ENCODE peak calls at places on chromosomes 1 and 21, in seven cellular contexts. V is neural crest cell, T is AG09309, Y is RWPE1, K is HCT116, C is colonic mucosa, L is uterus. O is an unnamed sample.
A peak's percentile ranks its signal among the peaks of the same experiment; 100 is the strongest.

GRCh38 chr1:243712890-243713425 is 137.1 kb downstream of the AKT3 start:
- DNase-seq in L (no peak), V (no peak), Y (no peak), C (no peak), K (peak; percentile 19), T (no peak), O (no peak)

GRCh38 chr1:216140650-216141547 is 282.3 kb downstream of the USH2A start:
- DNase-seq in L (no peak), K (no peak), C (no peak), T (no peak), V (no peak), Y (no peak), O (no peak)

GRCh38 chr1:201309420-201309819 is 26.1 kb downstream of the PKP1 start:
- DNase-seq in C (peak; percentile 84), V (peak; percentile 21), K (peak; percentile 39), L (peak; percentile 60), Y (peak; percentile 83), T (no peak), O (no peak)

GRCh38 chr1:14875781-14876564 is 277.5 kb downstream of the KAZN start:
- DNase-seq in L (no peak), V (no peak), T (no peak), Y (no peak), K (no peak), C (no peak), O (no peak)

GRCh38 chr1:46128336-46128735 is 4.1 kb downstream of the PIK3R3 start:
- DNase-seq in L (no peak), Y (peak; percentile 41), C (no peak), V (no peak), T (no peak), K (no peak), O (no peak)

GRCh38 chr1:21338568-21339401 is 48.5 kb upstream of the ECE1 start:
- DNase-seq in V (no peak), C (peak; percentile 71), K (no peak), Y (no peak), T (no peak), L (peak; percentile 92), O (peak; percentile 48)

GRCh38 chr1:221961532-221962292 is 219.8 kb upstream of the DUSP10 start:
- DNase-seq in Y (peak; percentile 31), C (no peak), T (no peak), L (no peak), V (no peak), K (peak; percentile 44), O (no peak)

GRCh38 chr1:156584813-156585212 is 5.3 kb downstream of the TTC24 start:
- DNase-seq in Y (no peak), C (no peak), V (no peak), K (no peak), L (no peak), T (no peak), O (peak; percentile 36)

GRCh38 chr1:181189691-181190361 is 101.3 kb downstream of the IER5 start:
- DNase-seq in Y (peak; percentile 85), V (peak; percentile 88), L (peak; percentile 24), K (peak; percentile 19), C (peak; percentile 47), T (no peak), O (peak; percentile 86)

GRCh38 chr1:245074232-245074747 is 80.5 kb upstream of the KIF26B start:
- DNase-seq in L (peak; percentile 28), Y (peak; percentile 19), K (no peak), V (no peak), T (no peak), C (no peak), O (no peak)

GRCh38 chr1:98203461-98203860 is 282.6 kb upstream of the DPYD start:
- DNase-seq in L (no peak), Y (no peak), T (no peak), C (no peak), K (no peak), V (no peak), O (no peak)

GRCh38 chr1:155083865-155084721 is 5.5 kb downstream of the EFNA3 start:
- DNase-seq in V (no peak), L (peak; percentile 66), C (peak; percentile 89), T (no peak), Y (no peak), K (no peak), O (no peak)

GRCh38 chr1:12601690-12602632 is 16.0 kb downstream of the DHRS3 start:
- DNase-seq in T (peak; percentile 62), Y (peak; percentile 65), C (peak; percentile 32), L (no peak), V (no peak), K (peak; percentile 56), O (no peak)

GRCh38 chr1:21814241-21814918 is 2.3 kb downstream of the LDLRAD2 start:
- DNase-seq in Y (no peak), L (no peak), T (no peak), K (no peak), V (peak; percentile 60), C (no peak), O (peak; percentile 60)

GRCh38 chr1:163410073-163410522 is 88.3 kb downstream of the NUF2 start:
- DNase-seq in V (peak; percentile 67), L (peak; percentile 63), T (peak; percentile 11), K (peak; percentile 48), Y (peak; percentile 12), C (peak; percentile 60), O (peak; percentile 55)

GRCh38 chr21:41369105-41369914 is 7.5 kb downstream of the MX2 start:
- DNase-seq in K (no peak), Y (no peak), T (no peak), L (no peak), C (no peak), V (peak; percentile 14), O (no peak)
- TF ChIP-seq CTCF in K (no peak), Y (no peak), T (no peak), L (no peak), C (no peak), V (peak; percentile 23), O (peak; percentile 35)

GRCh38 chr1:240496941-240497340 is 115.0 kb downstream of the GREM2 start:
- DNase-seq in C (no peak), T (no peak), K (no peak), V (no peak), Y (no peak), L (no peak), O (no peak)
- TF ChIP-seq CTCF in C (no peak), T (no peak), K (no peak), V (no peak), Y (no peak), L (no peak), O (no peak)

GRCh38 chr1:32612189-32612881 is 38.0 kb downstream of the ZBTB8OS start:
- DNase-seq in K (peak; percentile 62), C (peak; percentile 93), Y (peak; percentile 84), L (peak; percentile 65), T (peak; percentile 8), V (peak; percentile 80), O (peak; percentile 78)
- TF ChIP-seq CTCF in K (no peak), C (no peak), Y (peak; percentile 32), L (peak; percentile 31), T (peak; percentile 26), V (peak; percentile 52), O (peak; percentile 50)

GRCh38 chr1:145983206-145983675 is 13.1 kb downstream of the TXNIP start:
- DNase-seq in L (peak; percentile 72), Y (no peak), K (no peak), T (no peak), V (no peak), C (peak; percentile 69), O (no peak)
- TF ChIP-seq CTCF in L (no peak), Y (no peak), K (no peak), T (no peak), V (no peak), C (no peak), O (no peak)

GRCh38 chr1:3827813-3828307 is 29.2 kb downstream of the CEP104 start:
- DNase-seq in V (no peak), L (no peak), K (no peak), C (no peak), T (no peak), Y (no peak), O (no peak)
- TF ChIP-seq CTCF in V (no peak), L (no peak), K (peak; percentile 15), C (no peak), T (no peak), Y (no peak), O (no peak)

DNA sequence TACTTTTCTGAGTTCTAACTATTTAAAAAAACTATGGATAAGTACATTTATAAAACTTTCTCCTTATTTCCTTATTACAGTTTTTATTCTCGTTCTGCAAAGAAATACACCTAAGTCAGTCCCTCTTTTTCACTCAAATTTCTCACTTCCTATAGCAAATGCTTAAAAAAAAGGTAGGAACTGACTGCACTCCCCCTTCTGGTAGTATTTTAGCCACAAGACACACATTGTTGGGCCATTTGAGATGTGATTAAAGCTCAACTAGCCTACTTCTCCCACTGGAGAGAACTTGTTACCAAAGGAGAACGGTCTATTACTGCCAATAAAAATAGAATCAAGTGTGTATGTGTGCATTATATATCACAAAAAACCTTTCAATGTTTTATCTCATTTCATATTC is 521.9 kb upstream of the PRMT6 start:
- DNase-seq in L (no peak), Y (no peak), T (no peak), V (no peak), C (no peak), K (no peak), O (no peak)
- TF ChIP-seq CTCF in L (no peak), Y (no peak), T (peak; percentile 7), V (peak; percentile 37), C (no peak), K (no peak), O (peak; percentile 44)

O was measured in progenitor cell of endocrine pancreas.